ENCODE peak calls at places on chromosomes 12 and 14, in five cellular contexts. Q, Z, O, D and F are unnamed samples.

GRCh38 chr12:67811437-67812361 is 163.2 kb downstream of the DYRK2 start:
- DNase-seq in O (no peak), Q (peak), D (no peak), Z (no peak), F (peak)

GRCh38 chr14:39175445-39176262 is 600 bp downstream of the PNN start:
- DNase-seq in Q (peak), D (peak), O (no peak), Z (peak), F (peak)

GRCh38 chr14:105430535-105430934 is 10.9 kb downstream of the MTA1 start:
- DNase-seq in D (no peak), Z (no peak), Q (peak), O (no peak), F (peak)

GRCh38 chr12:113468365-113469223 is 3.1 kb downstream of the LHX5 start:
- DNase-seq in O (no peak), Q (no peak), D (no peak), Z (peak), F (no peak)

GRCh38 chr12:131460516-131460915 is 250.4 kb upstream of the SFSWAP start:
- DNase-seq in Z (no peak), D (no peak), O (no peak), Q (peak), F (no peak)

GRCh38 chr14:104284107-104284592 is 145.8 kb downstream of the KIF26A start:
- DNase-seq in D (no peak), O (no peak), Z (no peak), Q (no peak), F (no peak)

GRCh38 chr12:110858848-110859247 is 12.1 kb downstream of the CCDC63 start:
- DNase-seq in Q (no peak), Z (peak), O (no peak), D (no peak), F (peak)

GRCh38 chr12:1928439-1929121 is 10.1 kb upstream of the CACNA2D4 start:
- DNase-seq in Z (no peak), Q (no peak), O (no peak), D (no peak), F (no peak)

GRCh38 chr14:74571901-74572828 is 39.9 kb downstream of the LTBP2 start:
- DNase-seq in Q (peak), Z (no peak), D (peak), O (no peak), F (peak)

GRCh38 chr12:86249856-86250255 is 6.3 kb downstream of the MGAT4C start:
- DNase-seq in O (no peak), Q (no peak), D (no peak), Z (no peak), F (peak)

GRCh38 chr12:103930787-103931536 is 752 bp downstream of the HSP90B1 start:
- DNase-seq in Q (peak), Z (peak), D (peak), O (peak), F (peak)

GRCh38 chr12:40681148-40681547 is 11.1 kb upstream of the CNTN1 start:
- DNase-seq in O (no peak), Z (no peak), D (no peak), Q (no peak), F (no peak)

GRCh38 chr14:69615471-69616407 is 4.3 kb downstream of the SUSD6 start:
- DNase-seq in O (peak), Z (no peak), Q (no peak), D (no peak), F (peak)

GRCh38 chr12:82874935-82875334 is 188.2 kb downstream of the TMTC2 start:
- DNase-seq in D (peak), Z (no peak), O (no peak), Q (peak), F (peak)

GRCh38 chr12:93378373-93379310 is 917 bp downstream of the NUDT4 start:
- DNase-seq in Z (peak), D (peak), O (peak), Q (peak), F (peak)

GRCh38 chr14:36504805-36505192 is 15.2 kb downstream of the NKX2-1 start:
- DNase-seq in Q (no peak), D (no peak), Z (peak), O (no peak), F (no peak)

GRCh38 chr12:1533602-1534304 is 60.6 kb downstream of the FBXL14 start:
- DNase-seq in Q (no peak), D (no peak), O (peak), Z (no peak), F (peak)

GRCh38 chr14:98070521-98070920 is 1201.5 kb downstream of the BCL11B start:
- DNase-seq in O (no peak), Z (no peak), D (no peak), Q (no peak), F (no peak)

GRCh38 chr12:117027251-117028086 is 71.7 kb downstream of the TESC start:
- DNase-seq in O (no peak), D (no peak), Z (no peak), Q (no peak), F (no peak)

GRCh38 chr12:108307006-108307405 is 32.1 kb downstream of the CMKLR1 start:
- DNase-seq in D (no peak), Q (no peak), O (no peak), Z (no peak), F (peak)

GRCh38 chr12:109065154-109065852 is 12.9 kb downstream of the USP30 start:
- DNase-seq in O (no peak), Z (no peak), D (peak), Q (no peak), F (no peak)

GRCh38 chr12:83040991-83041390 is 354.3 kb downstream of the TMTC2 start:
- DNase-seq in Q (no peak), O (no peak), Z (no peak), D (no peak), F (no peak)

GRCh38 chr12:110266980-110267620 is 13.9 kb upstream of the ATP2A2 start:
- DNase-seq in D (peak), Q (peak), Z (no peak), O (no peak), F (peak)

GRCh38 chr14:97491697-97492096 is 694.5 kb downstream of the VRK1 start:
- DNase-seq in Z (no peak), O (no peak), Q (no peak), D (no peak), F (no peak)

GRCh38 chr12:57461326-57461903 is 1.8 kb downstream of the GLI1 start:
- DNase-seq in O (no peak), Z (peak), Q (peak), D (peak), F (peak)

GRCh38 chr12:70557583-70558263 is 79.5 kb downstream of the PTPRB start:
- DNase-seq in Q (no peak), D (no peak), Z (no peak), O (no peak), F (no peak)

GRCh38 chr12:93135286-93136239 is 206.5 kb upstream of the EEA1 start:
- DNase-seq in O (peak), Z (no peak), D (peak), Q (peak), F (peak)

GRCh38 chr12:28456934-28457710 is 266.9 kb downstream of the CCDC91 start:
- DNase-seq in O (no peak), D (no peak), Z (no peak), Q (no peak), F (no peak)

GRCh38 chr12:63922446-63922845 is 77.9 kb downstream of the SRGAP1 start:
- DNase-seq in D (no peak), Q (no peak), O (no peak), Z (no peak), F (peak)

GRCh38 chr12:113660941-113661340 is 189.3 kb upstream of the LHX5 start:
- DNase-seq in Z (no peak), O (no peak), Q (no peak), D (no peak), F (no peak)

GRCh38 chr12:119826661-119827435 is 50.3 kb downstream of the CIT start:
- DNase-seq in D (no peak), Z (no peak), Q (no peak), O (no peak), F (no peak)

GRCh38 chr12:22339691-22340090 is 5.2 kb upstream of the ST8SIA1 start:
- DNase-seq in O (no peak), Q (no peak), Z (no peak), D (no peak), F (no peak)

GRCh38 chr12:117151195-117152031 is 38.9 kb downstream of the FBXO21 start:
- DNase-seq in D (peak), O (no peak), Z (peak), Q (peak), F (peak)

GRCh38 chr12:14384783-14385638 is 19.5 kb downstream of the ATF7IP start:
- DNase-seq in Q (peak), Z (peak), O (peak), D (peak), F (peak)

GRCh38 chr14:96224480-96225096 is 19.9 kb downstream of the BDKRB2 start:
- DNase-seq in Z (no peak), O (no peak), D (no peak), Q (no peak), F (no peak)

GRCh38 chr12:5773550-5773949 is 171.5 kb downstream of the ANO2 start:
- DNase-seq in Z (peak), D (no peak), Q (no peak), O (no peak), F (no peak)

GRCh38 chr12:5770727-5771126 is 174.3 kb downstream of the ANO2 start:
- DNase-seq in O (no peak), Z (no peak), Q (no peak), D (no peak), F (no peak)

GRCh38 chr12:5768880-5769199 is 176.2 kb downstream of the ANO2 start:
- DNase-seq in O (no peak), Z (no peak), D (no peak), Q (no peak), F (no peak)

DNA sequence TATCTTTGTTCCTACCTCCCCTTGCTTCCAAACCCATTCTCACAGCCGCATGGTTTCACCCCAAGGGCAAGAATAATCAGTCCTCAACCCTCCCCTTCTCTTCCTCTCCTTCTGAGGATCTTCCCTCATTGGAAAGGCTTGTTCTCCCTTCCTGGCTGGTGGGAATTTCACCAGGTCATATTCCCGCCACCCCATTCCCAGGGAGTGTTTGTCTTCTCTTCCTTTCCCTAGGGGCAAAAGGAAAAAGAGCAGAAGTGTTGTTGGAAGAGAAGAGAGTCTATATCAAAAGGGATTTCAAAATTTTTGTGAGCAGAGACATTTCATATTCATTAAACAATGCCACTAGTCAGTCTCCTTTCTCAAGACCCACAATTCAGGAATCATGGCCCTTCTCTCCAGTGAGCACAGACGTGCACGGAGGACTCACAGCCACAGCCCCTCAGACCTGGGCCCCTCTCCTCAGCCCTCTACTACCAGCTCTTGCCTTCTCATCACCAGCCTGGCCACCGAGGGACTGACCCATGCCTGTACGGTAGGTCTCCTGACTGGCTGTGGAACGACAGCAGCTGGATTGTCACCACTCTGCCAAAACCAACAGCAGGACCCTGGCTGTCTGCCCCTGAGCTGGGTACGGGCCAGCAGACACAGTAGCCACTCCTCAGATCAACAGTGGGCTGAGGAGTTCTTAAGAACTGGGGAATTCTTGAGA is 176.7 kb downstream of the ANO2 start:
- DNase-seq in D (no peak), Z (no peak), O (no peak), Q (no peak), F (no peak)
- TF ChIP-seq EZH2phosphoT487 in D (no peak), Z (no peak), O (no peak), Q (no peak), F (no peak)

GRCh38 chr12:31589896-31590729 is 823 bp downstream of the DENND5B start:
- DNase-seq in O (peak), D (peak), Z (peak), Q (peak), F (peak)

GRCh38 chr12:31589582-31589895 is 1.4 kb downstream of the DENND5B start:
- DNase-seq in O (peak), Z (peak), Q (no peak), D (no peak), F (no peak)

GRCh38 chr12:31590730-31591307 is at the start of gene DENND5B:
- DNase-seq in Q (peak), D (peak), O (peak), Z (peak), F (peak)

GRCh38 chr12:31588976-31589375 is 2.0 kb downstream of the DENND5B start:
- DNase-seq in O (no peak), Z (no peak), Q (peak), D (no peak), F (peak)

DNA sequence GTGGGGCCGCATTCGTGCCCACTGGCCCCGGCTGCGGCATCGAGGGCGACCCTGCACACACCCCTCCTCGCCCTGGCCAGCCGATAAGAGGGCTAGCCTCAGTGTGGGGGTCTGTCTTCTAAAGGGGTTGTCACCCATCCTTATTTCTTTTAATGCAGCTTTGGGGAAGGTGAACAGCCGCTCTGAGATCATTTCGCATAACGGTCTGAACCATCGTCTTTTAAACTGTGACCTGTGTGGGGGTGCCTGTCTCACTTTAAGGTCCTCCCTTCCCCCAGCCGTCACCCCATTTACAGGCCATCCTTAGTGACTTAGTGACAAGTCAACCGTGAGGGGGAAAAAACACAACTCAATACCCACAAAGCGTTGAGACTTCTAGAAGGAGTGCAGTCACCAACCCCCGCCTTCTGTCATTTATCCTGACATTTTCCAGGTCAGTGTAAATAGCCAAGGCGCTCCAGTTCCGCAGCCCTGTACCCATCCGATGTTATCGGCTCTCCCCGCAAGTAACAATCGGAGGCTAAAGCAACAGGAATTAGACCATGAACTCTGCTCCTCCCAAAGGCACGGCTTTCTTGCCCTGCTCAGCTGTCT is 469 bp upstream of the DENND5B start:
- DNase-seq in O (no peak), D (peak), Z (peak), Q (peak), F (peak)
- TF ChIP-seq EZH2phosphoT487 in O (no peak), D (no peak), Z (no peak), Q (no peak), F (no peak)

DNA sequence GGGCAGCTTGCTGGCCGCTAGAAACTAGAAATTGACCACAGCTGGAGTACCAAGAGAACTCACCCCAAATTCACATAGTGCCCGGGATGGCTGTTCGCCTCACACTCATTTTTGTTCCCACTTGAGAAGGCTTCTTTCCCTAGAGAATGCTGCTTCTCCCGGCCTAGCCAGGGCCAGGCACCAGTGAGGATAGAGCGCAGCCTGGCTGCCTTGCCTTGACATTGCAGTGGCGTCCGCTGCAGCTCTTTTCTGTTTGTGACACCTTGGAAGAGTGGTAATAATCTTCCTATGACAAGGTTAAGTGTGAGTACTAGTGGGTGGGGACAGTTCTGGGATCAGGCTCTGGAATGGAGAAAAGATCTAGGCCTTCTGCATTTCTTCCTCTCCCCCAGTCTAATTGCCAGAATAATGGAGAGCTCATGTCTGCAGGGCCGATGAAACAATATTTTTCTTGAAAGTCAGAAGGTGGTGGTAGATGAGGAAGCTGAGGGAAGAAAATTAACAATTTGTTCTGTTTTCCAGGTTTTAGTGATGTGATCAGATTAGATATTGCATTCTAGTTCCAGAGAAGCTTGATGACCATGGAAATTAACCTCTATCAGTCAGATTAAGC is 3.7 kb downstream of the TMEM253 start:
- DNase-seq in D (peak), O (peak), Q (peak), Z (peak), F (peak)
- TF ChIP-seq EZH2phosphoT487 in D (no peak), O (no peak), Q (no peak), Z (no peak), F (no peak)

DNA sequence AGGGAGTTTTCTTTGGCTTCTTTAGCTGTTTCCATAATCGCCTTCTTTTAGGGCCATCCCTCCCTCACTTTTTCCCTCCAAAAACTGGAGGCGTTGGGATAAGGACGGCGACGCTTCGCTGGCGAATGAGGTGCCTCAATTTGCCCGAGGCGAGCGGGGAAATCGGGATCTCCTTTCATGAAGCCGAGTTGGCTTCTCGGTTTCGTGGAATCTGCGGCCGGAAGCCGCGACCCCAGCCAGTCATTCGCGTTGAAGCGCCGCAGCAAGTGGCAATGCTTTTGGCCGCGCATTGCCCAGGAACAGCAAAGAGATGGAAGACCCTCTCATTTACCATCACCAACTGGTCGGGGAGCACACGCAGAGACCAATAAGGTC is 8.3 kb upstream of the SIX1 start:
- DNase-seq in Z (peak), O (no peak), Q (no peak), D (peak), F (no peak)
- TF ChIP-seq EZH2phosphoT487 in Z (peak), O (no peak), Q (no peak), D (no peak), F (no peak)

GRCh38 chr14:94395306-94395899 is 7.0 kb upstream of the SERPINA1 start:
- DNase-seq in Z (no peak), D (no peak), Q (no peak), O (no peak), F (no peak)

GRCh38 chr14:94393474-94393873 is 5.1 kb upstream of the SERPINA1 start:
- DNase-seq in Q (no peak), D (no peak), O (no peak), Z (no peak), F (no peak)

GRCh38 chr14:94394025-94394493 is 5.7 kb upstream of the SERPINA1 start:
- DNase-seq in Z (no peak), Q (no peak), D (no peak), O (no peak), F (no peak)

GRCh38 chr14:94395900-94396574 is 7.6 kb upstream of the SERPINA1 start:
- DNase-seq in Z (no peak), Q (no peak), D (peak), O (no peak), F (no peak)

GRCh38 chr14:94394594-94395305 is 6.3 kb upstream of the SERPINA1 start:
- DNase-seq in O (no peak), Z (no peak), Q (no peak), D (peak), F (peak)
- TF ChIP-seq EZH2phosphoT487 in O (no peak), Z (no peak), Q (no peak), D (no peak), F (no peak)

DNA sequence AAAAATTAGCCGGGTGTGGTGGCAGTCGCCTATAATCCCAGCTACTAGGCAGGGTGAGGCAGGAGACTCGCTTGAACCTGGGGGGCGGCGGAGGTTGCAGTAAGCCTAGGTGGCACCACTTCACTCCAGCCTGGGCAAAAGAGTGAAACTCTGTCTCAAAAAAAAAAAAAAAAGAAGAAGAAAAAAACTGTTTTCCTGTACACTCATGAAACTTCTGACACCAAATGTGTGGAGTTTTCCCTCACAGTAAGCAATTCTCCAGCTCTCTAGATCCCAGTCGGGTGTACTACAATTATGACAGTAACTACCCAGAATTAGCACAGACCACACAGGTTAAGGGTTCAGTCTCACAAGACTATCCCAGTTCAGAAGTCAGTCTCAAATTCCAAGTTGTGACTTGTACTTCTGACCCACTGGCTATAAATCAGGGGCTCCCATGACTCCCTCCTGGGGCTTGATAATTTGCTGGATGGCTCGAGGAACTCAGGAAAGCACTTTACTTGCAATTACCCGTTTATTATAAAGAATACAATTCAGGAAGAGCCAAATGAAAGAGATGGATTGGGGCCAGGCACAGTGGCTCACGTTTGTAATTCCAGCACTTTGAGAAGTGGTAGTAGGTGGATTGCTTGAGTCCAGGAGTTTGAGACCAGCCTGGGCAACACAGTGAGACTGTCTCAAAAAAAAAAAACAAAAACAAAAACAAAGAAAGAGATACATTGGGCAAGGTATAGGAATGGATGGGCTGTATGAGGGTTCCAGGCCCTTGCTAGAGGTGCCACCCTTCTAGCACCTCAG is 12.4 kb upstream of the ARF6 start:
- DNase-seq in Q (no peak), Z (no peak), O (no peak), D (peak), F (peak)
- TF ChIP-seq EZH2phosphoT487 in Q (no peak), Z (no peak), O (no peak), D (no peak), F (no peak)